ENCODE peak calls at places on chromosomes 12 and 14, in six cellular contexts. O is NCI-H510A treated with DMSO at 0.1 percent for 48 hours; V is stimulated activated CD8-positive, alpha-beta memory T cell treated with anti-CD3 and anti-CD28 coated beads, Interleukin-4, amount 100 ng/mL, for 1 hour; D is T-cell; T is ACHN; X is HT1080. U is an unnamed sample.

GRCh38 chr12:131799828-131800593 is 28.2 kb upstream of the MMP17 start:
- DNase-seq in O (no peak), V (no peak), D (no peak), T (no peak), X (no peak), U (no peak)

GRCh38 chr12:8508224-8508623 is 5.1 kb upstream of the CLEC4D start:
- DNase-seq in O (no peak), V (no peak), D (no peak), T (no peak), X (no peak), U (no peak)

GRCh38 chr14:101553931-101554330 is 7.4 kb upstream of the DIO3 start:
- DNase-seq in O (no peak), V (no peak), D (no peak), T (no peak), X (no peak), U (no peak)

GRCh38 chr14:66746316-66747006 is 238.5 kb downstream of the GPHN start:
- DNase-seq in O (no peak), V (no peak), D (no peak), T (peak; percentile 51), X (peak; percentile 39), U (peak; percentile 36)

GRCh38 chr14:94317259-94317658 is 5.9 kb downstream of the SERPINA6 start:
- DNase-seq in O (no peak), V (no peak), D (no peak), T (no peak), X (no peak), U (no peak)

GRCh38 chr12:30200864-30201263 is 417.1 kb upstream of the TMTC1 start:
- DNase-seq in O (no peak), V (no peak), D (no peak), T (no peak), X (no peak), U (no peak)

GRCh38 chr14:76767681-76768055 is 6.4 kb downstream of the VASH1 start:
- DNase-seq in O (no peak), V (no peak), D (no peak), T (no peak), X (no peak), U (no peak)

GRCh38 chr12:106866426-106867080 is 89.2 kb upstream of the TMEM263 start:
- DNase-seq in O (no peak), V (no peak), D (no peak), T (no peak), X (no peak), U (no peak)

GRCh38 chr14:47278233-47278842 is 397.1 kb downstream of the MDGA2 start:
- DNase-seq in O (peak; percentile 29), V (no peak), D (no peak), T (peak; percentile 54), X (peak; percentile 48), U (no peak)

U was measured in RPMI7951.